ENCODE peak calls at places on chromosomes 2 and 18, in four cellular contexts. One of them, this sample, is unnamed.

GRCh38 chr2:29475446-29476006 is 360.3 kb downstream of the CLIP4 start:
- DNase-seq in germinal center: no peak
- DNase-seq in activated CD8-positive, alpha-beta memory T cell treated with anti-CD3 and anti-CD28 coated beads for 48 hours: no peak
- DNase-seq in AG08396: no peak
- DNase-seq in this sample: no peak

GRCh38 chr2:134207589-134208209 is 46.2 kb upstream of the MGAT5 start:
- DNase-seq in germinal center: peak
- DNase-seq in activated CD8-positive, alpha-beta memory T cell treated with anti-CD3 and anti-CD28 coated beads for 48 hours: no peak
- DNase-seq in AG08396: no peak
- DNase-seq in this sample: no peak

GRCh38 chr2:216339456-216340279 is 32.6 kb downstream of the MARCHF4 start:
- DNase-seq in germinal center: no peak
- DNase-seq in activated CD8-positive, alpha-beta memory T cell treated with anti-CD3 and anti-CD28 coated beads for 48 hours: no peak
- DNase-seq in AG08396: peak
- DNase-seq in this sample: no peak

GRCh38 chr18:50193796-50194622 is 938 bp downstream of the MYO5B start:
- DNase-seq in germinal center: no peak
- DNase-seq in activated CD8-positive, alpha-beta memory T cell treated with anti-CD3 and anti-CD28 coated beads for 48 hours: no peak
- DNase-seq in AG08396: no peak
- DNase-seq in this sample: no peak

GRCh38 chr2:171136024-171136423 is 24.7 kb downstream of the TLK1 start:
- DNase-seq in germinal center: no peak
- DNase-seq in activated CD8-positive, alpha-beta memory T cell treated with anti-CD3 and anti-CD28 coated beads for 48 hours: no peak
- DNase-seq in AG08396: no peak
- DNase-seq in this sample: no peak

GRCh38 chr2:139744273-139744672 is 964.1 kb upstream of the NXPH2 start:
- DNase-seq in germinal center: no peak
- DNase-seq in activated CD8-positive, alpha-beta memory T cell treated with anti-CD3 and anti-CD28 coated beads for 48 hours: no peak
- DNase-seq in AG08396: no peak
- DNase-seq in this sample: no peak

GRCh38 chr2:112625474-112626114 is 20.1 kb upstream of the SLC20A1 start:
- DNase-seq in germinal center: no peak
- DNase-seq in activated CD8-positive, alpha-beta memory T cell treated with anti-CD3 and anti-CD28 coated beads for 48 hours: no peak
- DNase-seq in AG08396: no peak
- DNase-seq in this sample: no peak

GRCh38 chr2:219681301-219682290 is 54.2 kb downstream of the SLC4A3 start:
- DNase-seq in germinal center: no peak
- DNase-seq in activated CD8-positive, alpha-beta memory T cell treated with anti-CD3 and anti-CD28 coated beads for 48 hours: no peak
- DNase-seq in AG08396: no peak
- DNase-seq in this sample: no peak

GRCh38 chr2:86592547-86593230 is 29.4 kb upstream of the CHMP3 start:
- DNase-seq in germinal center: no peak
- DNase-seq in activated CD8-positive, alpha-beta memory T cell treated with anti-CD3 and anti-CD28 coated beads for 48 hours: no peak
- DNase-seq in AG08396: no peak
- DNase-seq in this sample: no peak

GRCh38 chr2:71672011-71672639 is 218.8 kb downstream of the DYSF start:
- DNase-seq in germinal center: no peak
- DNase-seq in activated CD8-positive, alpha-beta memory T cell treated with anti-CD3 and anti-CD28 coated beads for 48 hours: no peak
- DNase-seq in AG08396: no peak
- DNase-seq in this sample: no peak

GRCh38 chr2:169184074-169184473 is 114.7 kb downstream of the DHRS9 start:
- DNase-seq in germinal center: no peak
- DNase-seq in activated CD8-positive, alpha-beta memory T cell treated with anti-CD3 and anti-CD28 coated beads for 48 hours: no peak
- DNase-seq in AG08396: no peak
- DNase-seq in this sample: no peak

GRCh38 chr2:44722002-44722625 is 219.4 kb upstream of the SIX3 start:
- DNase-seq in germinal center: no peak
- DNase-seq in activated CD8-positive, alpha-beta memory T cell treated with anti-CD3 and anti-CD28 coated beads for 48 hours: no peak
- DNase-seq in AG08396: no peak
- DNase-seq in this sample: no peak

GRCh38 chr18:63480892-63481291 is 4.1 kb downstream of the SERPINB5 start:
- DNase-seq in germinal center: no peak
- DNase-seq in activated CD8-positive, alpha-beta memory T cell treated with anti-CD3 and anti-CD28 coated beads for 48 hours: no peak
- DNase-seq in AG08396: no peak
- DNase-seq in this sample: no peak

GRCh38 chr2:186125625-186126024 is 360.4 kb upstream of the ZC3H15 start:
- DNase-seq in germinal center: no peak
- DNase-seq in activated CD8-positive, alpha-beta memory T cell treated with anti-CD3 and anti-CD28 coated beads for 48 hours: no peak
- DNase-seq in AG08396: no peak
- DNase-seq in this sample: no peak

GRCh38 chr2:83782122-83782521 is 677.0 kb downstream of the SUCLG1 start:
- DNase-seq in germinal center: no peak
- DNase-seq in activated CD8-positive, alpha-beta memory T cell treated with anti-CD3 and anti-CD28 coated beads for 48 hours: no peak
- DNase-seq in AG08396: no peak
- DNase-seq in this sample: no peak

GRCh38 chr2:200286578-200286977 is 19.9 kb upstream of the SPATS2L start:
- DNase-seq in germinal center: no peak
- DNase-seq in activated CD8-positive, alpha-beta memory T cell treated with anti-CD3 and anti-CD28 coated beads for 48 hours: no peak
- DNase-seq in AG08396: no peak
- DNase-seq in this sample: no peak

GRCh38 chr2:172100080-172101007 is 2.4 kb downstream of the DLX2 start:
- DNase-seq in germinal center: no peak
- DNase-seq in activated CD8-positive, alpha-beta memory T cell treated with anti-CD3 and anti-CD28 coated beads for 48 hours: no peak
- DNase-seq in AG08396: peak
- DNase-seq in this sample: no peak

GRCh38 chr2:230660294-230661060 is 52.2 kb upstream of the CAB39 start:
- DNase-seq in germinal center: peak
- DNase-seq in activated CD8-positive, alpha-beta memory T cell treated with anti-CD3 and anti-CD28 coated beads for 48 hours: no peak
- DNase-seq in AG08396: no peak
- DNase-seq in this sample: no peak

GRCh38 chr18:54983041-54983686 is 23.9 kb upstream of the CCDC68 start:
- DNase-seq in germinal center: peak
- DNase-seq in activated CD8-positive, alpha-beta memory T cell treated with anti-CD3 and anti-CD28 coated beads for 48 hours: no peak
- DNase-seq in AG08396: peak
- DNase-seq in this sample: no peak

GRCh38 chr2:195498839-195499490 is 158.1 kb upstream of the SLC39A10 start:
- DNase-seq in germinal center: no peak
- DNase-seq in activated CD8-positive, alpha-beta memory T cell treated with anti-CD3 and anti-CD28 coated beads for 48 hours: no peak
- DNase-seq in AG08396: peak
- DNase-seq in this sample: no peak

GRCh38 chr2:239192456-239192855 is 208.4 kb downstream of the HDAC4 start:
- DNase-seq in germinal center: no peak
- DNase-seq in activated CD8-positive, alpha-beta memory T cell treated with anti-CD3 and anti-CD28 coated beads for 48 hours: no peak
- DNase-seq in AG08396: no peak
- DNase-seq in this sample: no peak

GRCh38 chr2:45554073-45554742 is 56.9 kb downstream of the SRBD1 start:
- DNase-seq in germinal center: no peak
- DNase-seq in activated CD8-positive, alpha-beta memory T cell treated with anti-CD3 and anti-CD28 coated beads for 48 hours: no peak
- DNase-seq in AG08396: peak
- DNase-seq in this sample: no peak

GRCh38 chr2:54628418-54628817 is 95.0 kb upstream of the EML6 start:
- DNase-seq in germinal center: no peak
- DNase-seq in activated CD8-positive, alpha-beta memory T cell treated with anti-CD3 and anti-CD28 coated beads for 48 hours: no peak
- DNase-seq in AG08396: no peak
- DNase-seq in this sample: no peak

GRCh38 chr2:96315400-96316071 is 9.6 kb upstream of the ITPRIPL1 start:
- DNase-seq in germinal center: no peak
- DNase-seq in activated CD8-positive, alpha-beta memory T cell treated with anti-CD3 and anti-CD28 coated beads for 48 hours: no peak
- DNase-seq in AG08396: peak
- DNase-seq in this sample: no peak

GRCh38 chr2:39990335-39990734 is 211.3 kb upstream of the THUMPD2 start:
- DNase-seq in germinal center: no peak
- DNase-seq in activated CD8-positive, alpha-beta memory T cell treated with anti-CD3 and anti-CD28 coated beads for 48 hours: no peak
- DNase-seq in AG08396: no peak
- DNase-seq in this sample: no peak

GRCh38 chr2:217438821-217439220 is 564.0 kb downstream of the TNS1 start:
- DNase-seq in germinal center: no peak
- DNase-seq in activated CD8-positive, alpha-beta memory T cell treated with anti-CD3 and anti-CD28 coated beads for 48 hours: no peak
- DNase-seq in AG08396: no peak
- DNase-seq in this sample: no peak

GRCh38 chr2:218031771-218032257 is 29.0 kb upstream of the TNS1 start:
- DNase-seq in germinal center: no peak
- DNase-seq in activated CD8-positive, alpha-beta memory T cell treated with anti-CD3 and anti-CD28 coated beads for 48 hours: no peak
- DNase-seq in AG08396: no peak
- DNase-seq in this sample: no peak

GRCh38 chr2:25294573-25295462 is 46.9 kb downstream of the DNMT3A start:
- DNase-seq in germinal center: peak
- DNase-seq in activated CD8-positive, alpha-beta memory T cell treated with anti-CD3 and anti-CD28 coated beads for 48 hours: no peak
- DNase-seq in AG08396: peak
- DNase-seq in this sample: no peak

GRCh38 chr2:155021591-155021990 is 323.1 kb downstream of the KCNJ3 start:
- DNase-seq in germinal center: no peak
- DNase-seq in activated CD8-positive, alpha-beta memory T cell treated with anti-CD3 and anti-CD28 coated beads for 48 hours: no peak
- DNase-seq in AG08396: no peak
- DNase-seq in this sample: no peak

GRCh38 chr2:25032901-25033300 is 9.0 kb upstream of the EFR3B start:
- DNase-seq in germinal center: no peak
- DNase-seq in activated CD8-positive, alpha-beta memory T cell treated with anti-CD3 and anti-CD28 coated beads for 48 hours: no peak
- DNase-seq in AG08396: no peak
- DNase-seq in this sample: no peak

GRCh38 chr2:48755473-48755872 is at the start of gene LHCGR:
- DNase-seq in germinal center: no peak
- DNase-seq in activated CD8-positive, alpha-beta memory T cell treated with anti-CD3 and anti-CD28 coated beads for 48 hours: no peak
- DNase-seq in AG08396: peak
- DNase-seq in this sample: no peak

GRCh38 chr2:221097568-221097915 is 474.6 kb downstream of the EPHA4 start:
- DNase-seq in germinal center: no peak
- DNase-seq in activated CD8-positive, alpha-beta memory T cell treated with anti-CD3 and anti-CD28 coated beads for 48 hours: no peak
- DNase-seq in AG08396: peak
- DNase-seq in this sample: no peak

GRCh38 chr2:26652361-26653041 is 11.3 kb upstream of the CIB4 start:
- DNase-seq in germinal center: no peak
- DNase-seq in activated CD8-positive, alpha-beta memory T cell treated with anti-CD3 and anti-CD28 coated beads for 48 hours: no peak
- DNase-seq in AG08396: peak
- DNase-seq in this sample: no peak

GRCh38 chr18:9400197-9400596 is 65.6 kb downstream of the TWSG1 start:
- DNase-seq in germinal center: no peak
- DNase-seq in activated CD8-positive, alpha-beta memory T cell treated with anti-CD3 and anti-CD28 coated beads for 48 hours: no peak
- DNase-seq in AG08396: no peak
- DNase-seq in this sample: no peak

GRCh38 chr2:3460161-3460560 is 59.2 kb downstream of the ADI1 start:
- DNase-seq in germinal center: no peak
- DNase-seq in activated CD8-positive, alpha-beta memory T cell treated with anti-CD3 and anti-CD28 coated beads for 48 hours: no peak
- DNase-seq in AG08396: no peak
- DNase-seq in this sample: no peak

GRCh38 chr18:34322365-34323289 is 97.9 kb upstream of the NOL4 start:
- DNase-seq in germinal center: no peak
- DNase-seq in activated CD8-positive, alpha-beta memory T cell treated with anti-CD3 and anti-CD28 coated beads for 48 hours: no peak
- DNase-seq in AG08396: no peak
- DNase-seq in this sample: no peak

GRCh38 chr2:100819365-100820345 is at the start of gene NPAS2:
- DNase-seq in germinal center: peak
- DNase-seq in activated CD8-positive, alpha-beta memory T cell treated with anti-CD3 and anti-CD28 coated beads for 48 hours: no peak
- DNase-seq in AG08396: peak
- DNase-seq in this sample: no peak

GRCh38 chr2:32715981-32716380 is 88.1 kb downstream of the TTC27 start:
- DNase-seq in germinal center: no peak
- DNase-seq in activated CD8-positive, alpha-beta memory T cell treated with anti-CD3 and anti-CD28 coated beads for 48 hours: no peak
- DNase-seq in AG08396: no peak
- DNase-seq in this sample: no peak

GRCh38 chr2:76197842-76198448 is 487.2 kb upstream of the GCFC2 start:
- DNase-seq in germinal center: peak
- DNase-seq in activated CD8-positive, alpha-beta memory T cell treated with anti-CD3 and anti-CD28 coated beads for 48 hours: peak
- DNase-seq in AG08396: peak
- DNase-seq in this sample: no peak